ENCODE peak calls at places on chromosomes 5 and 9, in seven cellular contexts. One of them, this sample, is unnamed.

GRCh38 chr5:100667021-100667671 is 132.0 kb downstream of the FAM174A start:
- DNase-seq in cardiac muscle cell: no peak
- DNase-seq in NCI-H82: no peak
- DNase-seq in NAMALWA: no peak
- DNase-seq in stimulated activated CD8-positive, alpha-beta memory T cell treated with anti-CD3 and anti-CD28 coated beads, Interleukin-15, amount 100 ng/mL, for 4 hours: no peak
- DNase-seq in activated naive CD4-positive, alpha-beta T cell treated with Interleukin-2 at 50 U/mL for 16 hours: no peak
- DNase-seq in GM12891: no peak
- DNase-seq in this sample: no peak

GRCh38 chr5:143244990-143245389 is 158.5 kb downstream of the NR3C1 start:
- DNase-seq in GM12891: no peak
- DNase-seq in activated naive CD4-positive, alpha-beta T cell treated with Interleukin-2 at 50 U/mL for 16 hours: no peak
- DNase-seq in stimulated activated CD8-positive, alpha-beta memory T cell treated with anti-CD3 and anti-CD28 coated beads, Interleukin-15, amount 100 ng/mL, for 4 hours: no peak
- DNase-seq in NAMALWA: no peak
- DNase-seq in NCI-H82: no peak
- DNase-seq in cardiac muscle cell: no peak
- DNase-seq in this sample: no peak

GRCh38 chr9:93024986-93025630 is 33.4 kb upstream of the SUSD3 start:
- DNase-seq in cardiac muscle cell: no peak
- DNase-seq in stimulated activated CD8-positive, alpha-beta memory T cell treated with anti-CD3 and anti-CD28 coated beads, Interleukin-15, amount 100 ng/mL, for 4 hours: no peak
- DNase-seq in NCI-H82: no peak
- DNase-seq in activated naive CD4-positive, alpha-beta T cell treated with Interleukin-2 at 50 U/mL for 16 hours: no peak
- DNase-seq in GM12891: no peak
- DNase-seq in NAMALWA: no peak
- DNase-seq in this sample: no peak

GRCh38 chr9:115649991-115650472 is 503.6 kb upstream of the PAPPA start:
- DNase-seq in stimulated activated CD8-positive, alpha-beta memory T cell treated with anti-CD3 and anti-CD28 coated beads, Interleukin-15, amount 100 ng/mL, for 4 hours: no peak
- DNase-seq in GM12891: no peak
- DNase-seq in NCI-H82: no peak
- DNase-seq in cardiac muscle cell: no peak
- DNase-seq in NAMALWA: no peak
- DNase-seq in activated naive CD4-positive, alpha-beta T cell treated with Interleukin-2 at 50 U/mL for 16 hours: no peak
- DNase-seq in this sample: no peak

GRCh38 chr5:18792145-18792544 is 1157.9 kb downstream of the TAF11L14 start:
- DNase-seq in activated naive CD4-positive, alpha-beta T cell treated with Interleukin-2 at 50 U/mL for 16 hours: no peak
- DNase-seq in cardiac muscle cell: no peak
- DNase-seq in NCI-H82: no peak
- DNase-seq in NAMALWA: no peak
- DNase-seq in GM12891: no peak
- DNase-seq in stimulated activated CD8-positive, alpha-beta memory T cell treated with anti-CD3 and anti-CD28 coated beads, Interleukin-15, amount 100 ng/mL, for 4 hours: no peak
- DNase-seq in this sample: no peak

GRCh38 chr5:181191526-181192336 is 13.3 kb downstream of the TRIM7 start:
- DNase-seq in NCI-H82: no peak
- DNase-seq in cardiac muscle cell: peak
- DNase-seq in GM12891: peak
- DNase-seq in stimulated activated CD8-positive, alpha-beta memory T cell treated with anti-CD3 and anti-CD28 coated beads, Interleukin-15, amount 100 ng/mL, for 4 hours: peak
- DNase-seq in NAMALWA: peak
- DNase-seq in activated naive CD4-positive, alpha-beta T cell treated with Interleukin-2 at 50 U/mL for 16 hours: peak
- DNase-seq in this sample: peak

GRCh38 chr5:91110709-91111108 is 272.4 kb downstream of the ARRDC3 start:
- DNase-seq in NAMALWA: no peak
- DNase-seq in activated naive CD4-positive, alpha-beta T cell treated with Interleukin-2 at 50 U/mL for 16 hours: no peak
- DNase-seq in cardiac muscle cell: no peak
- DNase-seq in NCI-H82: no peak
- DNase-seq in stimulated activated CD8-positive, alpha-beta memory T cell treated with anti-CD3 and anti-CD28 coated beads, Interleukin-15, amount 100 ng/mL, for 4 hours: no peak
- DNase-seq in GM12891: no peak
- DNase-seq in this sample: no peak

GRCh38 chr5:59506285-59506877 is 387.1 kb downstream of the PDE4D start:
- DNase-seq in activated naive CD4-positive, alpha-beta T cell treated with Interleukin-2 at 50 U/mL for 16 hours: no peak
- DNase-seq in GM12891: no peak
- DNase-seq in NCI-H82: peak
- DNase-seq in NAMALWA: peak
- DNase-seq in cardiac muscle cell: peak
- DNase-seq in stimulated activated CD8-positive, alpha-beta memory T cell treated with anti-CD3 and anti-CD28 coated beads, Interleukin-15, amount 100 ng/mL, for 4 hours: no peak
- DNase-seq in this sample: no peak

GRCh38 chr5:134090482-134090881 is 24.0 kb upstream of the TCF7 start:
- DNase-seq in cardiac muscle cell: no peak
- DNase-seq in NAMALWA: peak
- DNase-seq in stimulated activated CD8-positive, alpha-beta memory T cell treated with anti-CD3 and anti-CD28 coated beads, Interleukin-15, amount 100 ng/mL, for 4 hours: no peak
- DNase-seq in NCI-H82: no peak
- DNase-seq in activated naive CD4-positive, alpha-beta T cell treated with Interleukin-2 at 50 U/mL for 16 hours: no peak
- DNase-seq in GM12891: no peak
- DNase-seq in this sample: no peak

GRCh38 chr9:116697341-116697740 is 10.2 kb downstream of the TRIM32 start:
- DNase-seq in NAMALWA: no peak
- DNase-seq in cardiac muscle cell: no peak
- DNase-seq in activated naive CD4-positive, alpha-beta T cell treated with Interleukin-2 at 50 U/mL for 16 hours: no peak
- DNase-seq in NCI-H82: no peak
- DNase-seq in GM12891: no peak
- DNase-seq in stimulated activated CD8-positive, alpha-beta memory T cell treated with anti-CD3 and anti-CD28 coated beads, Interleukin-15, amount 100 ng/mL, for 4 hours: no peak
- DNase-seq in this sample: no peak

GRCh38 chr5:9401786-9402472 is 143.9 kb downstream of the SEMA5A start:
- DNase-seq in stimulated activated CD8-positive, alpha-beta memory T cell treated with anti-CD3 and anti-CD28 coated beads, Interleukin-15, amount 100 ng/mL, for 4 hours: no peak
- DNase-seq in GM12891: no peak
- DNase-seq in NAMALWA: no peak
- DNase-seq in cardiac muscle cell: no peak
- DNase-seq in activated naive CD4-positive, alpha-beta T cell treated with Interleukin-2 at 50 U/mL for 16 hours: no peak
- DNase-seq in NCI-H82: no peak
- DNase-seq in this sample: no peak

GRCh38 chr5:176944276-176944675 is 45.1 kb upstream of the HK3 start:
- DNase-seq in activated naive CD4-positive, alpha-beta T cell treated with Interleukin-2 at 50 U/mL for 16 hours: no peak
- DNase-seq in GM12891: no peak
- DNase-seq in cardiac muscle cell: no peak
- DNase-seq in NCI-H82: no peak
- DNase-seq in stimulated activated CD8-positive, alpha-beta memory T cell treated with anti-CD3 and anti-CD28 coated beads, Interleukin-15, amount 100 ng/mL, for 4 hours: no peak
- DNase-seq in NAMALWA: no peak
- DNase-seq in this sample: no peak

GRCh38 chr5:87169300-87169991 is 98.2 kb upstream of the RASA1 start:
- DNase-seq in activated naive CD4-positive, alpha-beta T cell treated with Interleukin-2 at 50 U/mL for 16 hours: no peak
- DNase-seq in NAMALWA: no peak
- DNase-seq in GM12891: no peak
- DNase-seq in stimulated activated CD8-positive, alpha-beta memory T cell treated with anti-CD3 and anti-CD28 coated beads, Interleukin-15, amount 100 ng/mL, for 4 hours: no peak
- DNase-seq in cardiac muscle cell: no peak
- DNase-seq in NCI-H82: no peak
- DNase-seq in this sample: no peak

GRCh38 chr9:70466976-70467551 is 52.6 kb upstream of the KLF9 start:
- DNase-seq in NAMALWA: no peak
- DNase-seq in GM12891: no peak
- DNase-seq in NCI-H82: no peak
- DNase-seq in activated naive CD4-positive, alpha-beta T cell treated with Interleukin-2 at 50 U/mL for 16 hours: peak
- DNase-seq in stimulated activated CD8-positive, alpha-beta memory T cell treated with anti-CD3 and anti-CD28 coated beads, Interleukin-15, amount 100 ng/mL, for 4 hours: peak
- DNase-seq in cardiac muscle cell: no peak
- DNase-seq in this sample: no peak

GRCh38 chr5:36696059-36696673 is 89.8 kb downstream of the SLC1A3 start:
- DNase-seq in NAMALWA: peak
- DNase-seq in GM12891: no peak
- DNase-seq in activated naive CD4-positive, alpha-beta T cell treated with Interleukin-2 at 50 U/mL for 16 hours: peak
- DNase-seq in cardiac muscle cell: peak
- DNase-seq in NCI-H82: peak
- DNase-seq in stimulated activated CD8-positive, alpha-beta memory T cell treated with anti-CD3 and anti-CD28 coated beads, Interleukin-15, amount 100 ng/mL, for 4 hours: no peak
- DNase-seq in this sample: peak

GRCh38 chr9:116008278-116008677 is 145.3 kb upstream of the PAPPA start:
- DNase-seq in GM12891: no peak
- DNase-seq in NAMALWA: no peak
- DNase-seq in activated naive CD4-positive, alpha-beta T cell treated with Interleukin-2 at 50 U/mL for 16 hours: no peak
- DNase-seq in stimulated activated CD8-positive, alpha-beta memory T cell treated with anti-CD3 and anti-CD28 coated beads, Interleukin-15, amount 100 ng/mL, for 4 hours: no peak
- DNase-seq in cardiac muscle cell: no peak
- DNase-seq in NCI-H82: no peak
- DNase-seq in this sample: no peak

GRCh38 chr9:70514273-70514672 is 99.8 kb upstream of the KLF9 start:
- DNase-seq in stimulated activated CD8-positive, alpha-beta memory T cell treated with anti-CD3 and anti-CD28 coated beads, Interleukin-15, amount 100 ng/mL, for 4 hours: no peak
- DNase-seq in activated naive CD4-positive, alpha-beta T cell treated with Interleukin-2 at 50 U/mL for 16 hours: no peak
- DNase-seq in NAMALWA: no peak
- DNase-seq in NCI-H82: no peak
- DNase-seq in GM12891: no peak
- DNase-seq in cardiac muscle cell: no peak
- DNase-seq in this sample: no peak

GRCh38 chr9:86838883-86839497 is 108.3 kb downstream of the GAS1 start:
- DNase-seq in NAMALWA: no peak
- DNase-seq in activated naive CD4-positive, alpha-beta T cell treated with Interleukin-2 at 50 U/mL for 16 hours: no peak
- DNase-seq in GM12891: no peak
- DNase-seq in cardiac muscle cell: no peak
- DNase-seq in NCI-H82: no peak
- DNase-seq in stimulated activated CD8-positive, alpha-beta memory T cell treated with anti-CD3 and anti-CD28 coated beads, Interleukin-15, amount 100 ng/mL, for 4 hours: no peak
- DNase-seq in this sample: no peak

GRCh38 chr5:141617682-141618029 is 1.1 kb downstream of the DIAPH1 start:
- DNase-seq in cardiac muscle cell: no peak
- DNase-seq in stimulated activated CD8-positive, alpha-beta memory T cell treated with anti-CD3 and anti-CD28 coated beads, Interleukin-15, amount 100 ng/mL, for 4 hours: no peak
- DNase-seq in NCI-H82: no peak
- DNase-seq in activated naive CD4-positive, alpha-beta T cell treated with Interleukin-2 at 50 U/mL for 16 hours: no peak
- DNase-seq in NAMALWA: peak
- DNase-seq in GM12891: no peak
- DNase-seq in this sample: no peak

GRCh38 chr5:163022582-163023128 is 414.7 kb upstream of the CCNG1 start:
- DNase-seq in cardiac muscle cell: no peak
- DNase-seq in NAMALWA: no peak
- DNase-seq in stimulated activated CD8-positive, alpha-beta memory T cell treated with anti-CD3 and anti-CD28 coated beads, Interleukin-15, amount 100 ng/mL, for 4 hours: no peak
- DNase-seq in activated naive CD4-positive, alpha-beta T cell treated with Interleukin-2 at 50 U/mL for 16 hours: no peak
- DNase-seq in NCI-H82: no peak
- DNase-seq in GM12891: no peak
- DNase-seq in this sample: no peak

GRCh38 chr9:121150188-121150587 is 51.5 kb downstream of the RAB14 start:
- DNase-seq in GM12891: no peak
- DNase-seq in NAMALWA: no peak
- DNase-seq in stimulated activated CD8-positive, alpha-beta memory T cell treated with anti-CD3 and anti-CD28 coated beads, Interleukin-15, amount 100 ng/mL, for 4 hours: no peak
- DNase-seq in NCI-H82: no peak
- DNase-seq in cardiac muscle cell: no peak
- DNase-seq in activated naive CD4-positive, alpha-beta T cell treated with Interleukin-2 at 50 U/mL for 16 hours: no peak
- DNase-seq in this sample: no peak

GRCh38 chr9:94654165-94654894 is 15.0 kb upstream of the FBP1 start:
- DNase-seq in cardiac muscle cell: no peak
- DNase-seq in activated naive CD4-positive, alpha-beta T cell treated with Interleukin-2 at 50 U/mL for 16 hours: no peak
- DNase-seq in NCI-H82: no peak
- DNase-seq in NAMALWA: no peak
- DNase-seq in stimulated activated CD8-positive, alpha-beta memory T cell treated with anti-CD3 and anti-CD28 coated beads, Interleukin-15, amount 100 ng/mL, for 4 hours: no peak
- DNase-seq in GM12891: no peak
- DNase-seq in this sample: no peak

GRCh38 chr5:32326216-32326772 is 13.6 kb upstream of the MTMR12 start:
- DNase-seq in NAMALWA: no peak
- DNase-seq in activated naive CD4-positive, alpha-beta T cell treated with Interleukin-2 at 50 U/mL for 16 hours: no peak
- DNase-seq in GM12891: no peak
- DNase-seq in stimulated activated CD8-positive, alpha-beta memory T cell treated with anti-CD3 and anti-CD28 coated beads, Interleukin-15, amount 100 ng/mL, for 4 hours: no peak
- DNase-seq in NCI-H82: no peak
- DNase-seq in cardiac muscle cell: no peak
- DNase-seq in this sample: no peak

GRCh38 chr5:60972225-60972624 is 27.2 kb downstream of the NDUFAF2 start:
- DNase-seq in stimulated activated CD8-positive, alpha-beta memory T cell treated with anti-CD3 and anti-CD28 coated beads, Interleukin-15, amount 100 ng/mL, for 4 hours: peak
- DNase-seq in cardiac muscle cell: no peak
- DNase-seq in NCI-H82: no peak
- DNase-seq in NAMALWA: no peak
- DNase-seq in GM12891: no peak
- DNase-seq in activated naive CD4-positive, alpha-beta T cell treated with Interleukin-2 at 50 U/mL for 16 hours: peak
- DNase-seq in this sample: no peak

GRCh38 chr5:42872865-42873264 is 61.2 kb upstream of the SELENOP start:
- DNase-seq in NAMALWA: no peak
- DNase-seq in NCI-H82: no peak
- DNase-seq in stimulated activated CD8-positive, alpha-beta memory T cell treated with anti-CD3 and anti-CD28 coated beads, Interleukin-15, amount 100 ng/mL, for 4 hours: no peak
- DNase-seq in activated naive CD4-positive, alpha-beta T cell treated with Interleukin-2 at 50 U/mL for 16 hours: no peak
- DNase-seq in GM12891: no peak
- DNase-seq in cardiac muscle cell: no peak
- DNase-seq in this sample: no peak

GRCh38 chr9:98890256-98890655 is 53.5 kb upstream of the COL15A1 start:
- DNase-seq in activated naive CD4-positive, alpha-beta T cell treated with Interleukin-2 at 50 U/mL for 16 hours: no peak
- DNase-seq in NAMALWA: peak
- DNase-seq in NCI-H82: no peak
- DNase-seq in stimulated activated CD8-positive, alpha-beta memory T cell treated with anti-CD3 and anti-CD28 coated beads, Interleukin-15, amount 100 ng/mL, for 4 hours: no peak
- DNase-seq in cardiac muscle cell: no peak
- DNase-seq in GM12891: no peak
- DNase-seq in this sample: no peak

GRCh38 chr5:34923694-34924461 is 5.5 kb upstream of the DNAJC21 start:
- DNase-seq in GM12891: no peak
- DNase-seq in cardiac muscle cell: no peak
- DNase-seq in activated naive CD4-positive, alpha-beta T cell treated with Interleukin-2 at 50 U/mL for 16 hours: peak
- DNase-seq in stimulated activated CD8-positive, alpha-beta memory T cell treated with anti-CD3 and anti-CD28 coated beads, Interleukin-15, amount 100 ng/mL, for 4 hours: peak
- DNase-seq in NAMALWA: no peak
- DNase-seq in NCI-H82: no peak
- DNase-seq in this sample: no peak

GRCh38 chr9:113590991-113591898 is 127.7 kb downstream of the RGS3 start:
- DNase-seq in NAMALWA: peak
- DNase-seq in cardiac muscle cell: peak
- DNase-seq in activated naive CD4-positive, alpha-beta T cell treated with Interleukin-2 at 50 U/mL for 16 hours: peak
- DNase-seq in GM12891: peak
- DNase-seq in stimulated activated CD8-positive, alpha-beta memory T cell treated with anti-CD3 and anti-CD28 coated beads, Interleukin-15, amount 100 ng/mL, for 4 hours: no peak
- DNase-seq in NCI-H82: peak
- DNase-seq in this sample: peak